ENCODE peak calls at places on chromosome 11, in nine cellular contexts. W is sigmoid colon, G is BE2C, P is lower leg skin, E is foreskin fibroblast, V is bronchial epithelial cell, I is lower lobe of right lung, L is fibroblast of the aortic adventitia, Q is IMR-90. M is an unnamed sample.

GRCh38 chr11:30046211-30046945 is 29.5 kb upstream of the KCNA4 start:
- DNase-seq in W (no peak), G (no peak), P (no peak), E (no peak), V (no peak), I (no peak), L (no peak), Q (no peak), M (no peak)

GRCh38 chr11:2207773-2208621 is 36.4 kb upstream of the TH start:
- DNase-seq in W (peak; percentile 34), G (no peak), P (peak; percentile 79), E (no peak), V (no peak), I (no peak), L (no peak), Q (no peak), M (no peak)

GRCh38 chr11:17733261-17733660 is 1.3 kb upstream of the KCNC1 start:
- DNase-seq in W (peak; percentile 19), G (no peak), P (no peak), E (no peak), V (no peak), I (no peak), L (no peak), Q (no peak), M (no peak)

GRCh38 chr11:117625237-117625636 is 171.8 kb downstream of the DSCAML1 start:
- DNase-seq in W (peak; percentile 24), G (peak; percentile 28), P (no peak), E (no peak), V (no peak), I (no peak), L (no peak), Q (no peak), M (no peak)

GRCh38 chr11:92322225-92322624 is 97.6 kb downstream of the FAT3 start:
- DNase-seq in W (no peak), G (no peak), P (no peak), E (peak; percentile 64), V (peak; percentile 32), I (no peak), L (no peak), Q (peak; percentile 42), M (peak; percentile 30)

GRCh38 chr11:95144313-95145235 is 54.9 kb downstream of the ENDOD1 start:
- DNase-seq in W (no peak), G (peak; percentile 28), P (no peak), E (no peak), V (no peak), I (no peak), L (peak; percentile 86), Q (no peak), M (no peak)

GRCh38 chr11:108890482-108891092 is 225.7 kb downstream of the DDX10 start:
- DNase-seq in W (no peak), G (no peak), P (no peak), E (no peak), V (no peak), I (no peak), L (no peak), Q (no peak), M (peak; percentile 46)

GRCh38 chr11:118623291-118623655 is 15.9 kb downstream of the PHLDB1 start:
- DNase-seq in W (no peak), G (peak; percentile 88), P (peak; percentile 91), E (peak; percentile 30), V (peak; percentile 92), I (peak; percentile 45), L (peak; percentile 53), Q (peak; percentile 54), M (peak; percentile 56)

GRCh38 chr11:44968510-44968909 is 17.8 kb upstream of the TP53I11 start:
- DNase-seq in W (no peak), G (no peak), P (no peak), E (peak; percentile 21), V (no peak), I (no peak), L (no peak), Q (no peak), M (no peak)

GRCh38 chr11:47905358-47906059 is 57.4 kb upstream of the NUP160 start:
- DNase-seq in W (no peak), G (no peak), P (no peak), E (peak; percentile 25), V (peak; percentile 81), I (no peak), L (no peak), Q (peak; percentile 80), M (peak; percentile 88)

GRCh38 chr11:68213135-68213515 is at the start of gene KMT5B:
- DNase-seq in W (no peak), G (no peak), P (peak; percentile 91), E (peak; percentile 85), V (no peak), I (no peak), L (peak; percentile 72), Q (peak; percentile 54), M (peak; percentile 68)

GRCh38 chr11:4559527-4560440 is 14.8 kb downstream of the OR52M1 start:
- DNase-seq in W (no peak), G (no peak), P (no peak), E (no peak), V (no peak), I (no peak), L (no peak), Q (no peak), M (no peak)

GRCh38 chr11:59776210-59777066 is 21.3 kb downstream of the STX3 start:
- DNase-seq in W (no peak), G (no peak), P (no peak), E (peak; percentile 56), V (peak; percentile 99), I (no peak), L (peak; percentile 39), Q (peak; percentile 78), M (peak; percentile 79)

GRCh38 chr11:65304613-65305012 is 10.1 kb upstream of the CDC42EP2 start:
- DNase-seq in W (no peak), G (no peak), P (no peak), E (no peak), V (no peak), I (no peak), L (no peak), Q (no peak), M (no peak)

GRCh38 chr11:17921620-17922473 is 91.0 kb downstream of the SERGEF start:
- DNase-seq in W (no peak), G (no peak), P (no peak), E (peak; percentile 77), V (peak; percentile 36), I (no peak), L (peak; percentile 71), Q (peak; percentile 36), M (peak; percentile 92)

GRCh38 chr11:64838600-64839334 is 5.7 kb downstream of the CDC42BPG start:
- DNase-seq in W (no peak), G (no peak), P (no peak), E (no peak), V (no peak), I (no peak), L (no peak), Q (no peak), M (no peak)

GRCh38 chr11:59259047-59259446 is 46.3 kb upstream of the MPEG1 start:
- DNase-seq in W (no peak), G (no peak), P (no peak), E (no peak), V (no peak), I (no peak), L (no peak), Q (no peak), M (no peak)

GRCh38 chr11:111663820-111664219 is 61.6 kb downstream of the SIK2 start:
- DNase-seq in W (no peak), G (peak; percentile 46), P (no peak), E (no peak), V (no peak), I (no peak), L (peak; percentile 28), Q (no peak), M (peak; percentile 65)

GRCh38 chr11:9060700-9061111 is 30.7 kb downstream of the SCUBE2 start:
- DNase-seq in W (no peak), G (no peak), P (no peak), E (no peak), V (peak; percentile 23), I (no peak), L (no peak), Q (no peak), M (peak; percentile 11)
- TF ChIP-seq CTCF in W (no peak), G (peak; percentile 36), P (no peak), E (no peak), V (peak; percentile 45), I (no peak), L (no peak), Q (no peak), M (peak; percentile 36)

DNA sequence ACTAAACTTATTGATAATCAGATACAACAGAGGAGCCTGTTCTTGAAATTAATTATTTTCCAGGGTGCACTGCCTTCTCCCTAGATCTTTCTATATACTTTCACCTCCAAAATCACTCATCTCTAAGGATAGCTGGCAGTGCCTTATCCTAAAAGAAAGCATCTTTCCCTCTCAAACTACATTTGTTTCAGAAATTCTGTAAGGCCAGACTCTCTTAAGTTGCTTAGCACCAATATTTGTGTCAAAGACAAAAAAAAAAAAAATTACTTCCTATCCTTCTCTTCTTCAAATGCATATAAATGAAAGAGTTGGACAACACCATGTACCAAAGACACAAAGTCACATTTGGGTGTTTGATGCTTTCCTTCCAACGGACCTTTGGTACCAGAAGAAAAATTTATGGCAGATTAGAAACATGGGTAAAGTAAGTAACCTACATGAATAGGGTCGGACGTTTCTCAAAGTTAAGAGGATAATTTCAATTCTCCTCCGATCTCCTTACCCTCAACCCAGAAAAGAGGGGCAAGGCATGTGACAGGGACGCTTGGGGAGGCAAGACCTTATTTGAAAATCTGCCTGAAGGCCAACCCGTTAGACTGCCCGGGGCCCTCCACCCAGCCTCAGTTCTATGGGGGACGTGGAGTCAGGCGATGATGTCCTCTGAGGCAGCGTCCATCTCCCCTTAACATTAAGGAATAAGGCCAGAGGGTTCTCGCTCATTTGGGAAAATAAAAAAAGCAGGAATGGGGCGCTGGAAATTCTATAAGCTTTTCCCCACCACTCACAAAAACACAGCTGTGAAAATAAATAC is 66.3 kb downstream of the ETS1 start:
- DNase-seq in W (no peak), G (no peak), P (no peak), E (no peak), V (no peak), I (no peak), L (peak; percentile 27), Q (no peak), M (no peak)
- H3K4me3 ChIP-seq in W (peak overlapping the region; percentile 82), G (peak overlapping the region; percentile 78), P (peak overlapping the region; percentile 65), E (peak overlapping the region; percentile 92), V (peak overlapping the region; percentile 79), I (peak overlapping the region; percentile 71), L (peak overlapping the region; percentile 89), Q (peak overlapping the region; percentile 99), M (peak overlapping the region; percentile 82)

GRCh38 chr11:134253189-134253993 is at the start of the genes ACAD8 and THYN1:
- DNase-seq in W (peak; percentile 99), G (peak; percentile 99), P (peak; percentile 99), E (peak; percentile 99), V (peak; percentile 90), I (peak; percentile 98), L (peak; percentile 96), Q (peak; percentile 95), M (peak; percentile 99)
- TF ChIP-seq CTCF in W (peak; percentile 21), G (no peak), P (no peak), E (no peak), V (peak; percentile 10), I (peak; percentile 55), L (peak; percentile 21), Q (no peak), M (no peak)

GRCh38 chr11:12723410-12724297 is 49.4 kb downstream of the TEAD1 start:
- DNase-seq in W (no peak), G (no peak), P (peak; percentile 77), E (no peak), V (peak; percentile 97), I (no peak), L (peak; percentile 15), Q (peak; percentile 45), M (peak; percentile 67)
- H3K4me3 ChIP-seq in W (no peak overlapping the region), G (peak overlapping the region; percentile 20), P (no peak overlapping the region), E (no peak overlapping the region), V (peak overlapping the region; percentile 4), I (no peak overlapping the region), L (no peak overlapping the region), Q (no peak overlapping the region), M (no peak overlapping the region)